ENCODE peak calls at places on chromosomes 5 and 9, in five cellular contexts. L, W, G, M and N are unnamed samples.

GRCh38 chr5:143938230-143938629 is 126.3 kb downstream of the HMHB1 start:
- DNase-seq in L (no peak), W (no peak), G (no peak), M (no peak), N (no peak)

GRCh38 chr5:14064841-14065240 is 78.3 kb upstream of the TRIO start:
- DNase-seq in L (no peak), G (no peak), M (no peak), W (no peak), N (no peak)

GRCh38 chr5:151721812-151722391 is 35.2 kb upstream of the SPARC start:
- DNase-seq in G (no peak), W (no peak), L (no peak), M (no peak), N (no peak)

GRCh38 chr5:73280821-73281746 is 108.1 kb downstream of the TMEM174 start:
- DNase-seq in M (no peak), W (no peak), G (no peak), L (peak; percentile 18), N (no peak)

GRCh38 chr5:173094012-173094661 is 38.0 kb downstream of the CREBRF start:
- DNase-seq in W (no peak), M (peak; percentile 9), G (no peak), L (no peak), N (no peak)

GRCh38 chr5:168987540-168988300 is 313.2 kb downstream of the SLIT3 start:
- DNase-seq in L (peak; percentile 32), M (peak; percentile 81), W (peak; percentile 31), G (peak; percentile 72), N (peak; percentile 90)

GRCh38 chr9:84485539-84485938 is 145.0 kb upstream of the SLC28A3 start:
- DNase-seq in L (no peak), W (no peak), G (no peak), M (no peak), N (no peak)

GRCh38 chr5:172178301-172179031 is 9.6 kb downstream of the STK10 start:
- DNase-seq in L (no peak), G (no peak), M (no peak), W (no peak), N (no peak)

GRCh38 chr9:70392189-70392588 is 22.3 kb downstream of the KLF9 start:
- DNase-seq in G (no peak), M (no peak), L (no peak), W (no peak), N (no peak)

GRCh38 chr5:127400946-127401670 is 110.5 kb downstream of the MEGF10 start:
- DNase-seq in M (no peak), G (no peak), W (no peak), L (no peak), N (no peak)

GRCh38 chr9:121372563-121373400 is 2.7 kb upstream of the STOM start:
- DNase-seq in L (no peak), W (no peak), G (no peak), M (peak; percentile 66), N (no peak)

GRCh38 chr9:71683598-71684235 is 84.6 kb downstream of the CEMIP2 start:
- DNase-seq in M (no peak), W (no peak), L (peak; percentile 36), G (peak; percentile 72), N (peak; percentile 66)

GRCh38 chr9:126329476-126330275 is 3.0 kb downstream of the MVB12B start:
- DNase-seq in L (no peak), G (no peak), W (no peak), M (no peak), N (no peak)

GRCh38 chr9:37370968-37371563 is 51.4 kb upstream of the GRHPR start:
- DNase-seq in W (no peak), M (no peak), L (no peak), G (no peak), N (no peak)

GRCh38 chr9:111969622-111970021 is 73.0 kb downstream of the UGCG start:
- DNase-seq in W (no peak), M (no peak), L (no peak), G (peak; percentile 63), N (no peak)

GRCh38 chr5:132747693-132748440 is 641 bp downstream of the CCNI2 start:
- DNase-seq in M (no peak), G (peak; percentile 28), W (no peak), L (no peak), N (peak; percentile 63)

GRCh38 chr9:104833701-104834100 is 69.8 kb downstream of the NIPSNAP3B start:
- DNase-seq in W (no peak), L (no peak), G (no peak), M (no peak), N (no peak)

GRCh38 chr9:104276709-104277245 is 182.7 kb downstream of the SMC2 start:
- DNase-seq in G (no peak), M (no peak), W (no peak), L (no peak), N (no peak)

GRCh38 chr9:137919649-137920101 is 42.1 kb downstream of the CACNA1B start:
- DNase-seq in L (no peak), M (no peak), G (peak; percentile 21), W (no peak), N (no peak)

GRCh38 chr5:35924950-35925722 is 13.3 kb downstream of the CAPSL start:
- DNase-seq in L (peak; percentile 21), M (peak; percentile 59), W (peak; percentile 45), G (peak; percentile 78), N (peak; percentile 87)

GRCh38 chr5:77367733-77368132 is 124.4 kb downstream of the WDR41 start:
- DNase-seq in M (no peak), G (peak; percentile 23), L (peak; percentile 13), W (no peak), N (no peak)

GRCh38 chr5:56064984-56065383 is 70.2 kb upstream of the IL6ST start:
- DNase-seq in G (no peak), M (no peak), L (no peak), W (no peak), N (no peak)

GRCh38 chr9:36112516-36112915 is 24.0 kb upstream of the GLIPR2 start:
- DNase-seq in L (no peak), G (peak; percentile 18), M (no peak), W (no peak), N (no peak)

DNA sequence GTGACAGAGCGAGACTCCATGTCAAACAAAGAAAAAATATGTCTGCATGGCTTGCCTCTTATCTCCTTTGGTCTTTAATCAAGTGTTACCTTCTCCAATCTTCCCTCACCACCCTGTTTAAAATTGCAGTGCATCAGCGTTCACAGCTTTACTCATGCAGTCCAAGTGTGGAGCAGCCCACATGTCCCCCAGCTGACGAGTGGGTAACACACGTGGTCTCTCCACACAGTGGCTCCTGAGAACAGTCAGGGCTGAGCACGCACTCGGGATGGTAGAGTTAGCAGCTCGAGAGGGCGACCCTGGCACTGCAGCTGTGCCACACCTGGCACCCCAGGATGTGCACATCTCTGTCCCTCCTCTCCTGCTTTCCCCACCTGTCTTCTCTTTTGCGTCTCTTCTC is 25.9 kb upstream of the CFAP157 start:
- DNase-seq in W (no peak), M (no peak), G (no peak), L (no peak), N (no peak)
- H3K4me1 ChIP-seq in W (no peaks in the 10 kb centered on the region), M (no peaks in the 10 kb centered on the region), G (no peaks in the 10 kb centered on the region), L (peaks cover 9% of the 10 kb centered on the region), N (no peaks in the 10 kb centered on the region)

DNA sequence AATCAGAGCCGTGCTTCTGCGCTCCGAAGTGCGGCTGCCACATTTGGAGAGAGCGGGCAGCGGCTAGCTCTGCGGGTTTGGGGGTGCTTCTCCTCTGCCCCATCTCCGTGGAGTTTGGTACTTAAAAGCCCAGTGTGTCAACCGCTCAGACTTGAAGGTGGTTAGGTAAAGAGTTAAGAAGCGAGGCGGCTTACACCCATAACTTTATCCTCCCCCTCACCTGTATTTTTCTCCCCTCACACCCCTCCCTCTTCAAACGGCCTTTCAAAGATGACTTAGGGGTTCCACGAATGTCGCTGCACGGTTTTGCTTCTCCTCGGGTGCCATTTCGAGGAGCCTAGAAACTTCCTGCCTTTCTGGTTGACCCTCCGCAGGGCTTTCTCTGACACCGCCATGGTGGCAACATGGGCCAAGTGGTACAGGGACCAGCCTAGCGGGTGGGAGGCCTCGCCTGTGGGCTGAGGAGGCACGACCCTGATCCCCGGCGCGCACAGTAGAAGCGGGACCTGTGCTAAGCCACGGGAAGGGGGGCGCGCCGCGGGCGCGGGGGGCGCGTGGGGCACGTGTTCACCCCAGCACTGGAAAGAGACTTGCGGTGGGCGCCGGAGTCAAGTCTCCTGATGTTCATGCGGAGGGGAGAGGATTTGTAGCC is 31.8 kb upstream of the NFIB start:
- DNase-seq in M (no peak), L (no peak), G (no peak), W (no peak), N (peak; percentile 65)
- H3K4me1 ChIP-seq in M (no peaks in the 10 kb centered on the region), L (no peaks in the 10 kb centered on the region), G (peaks cover 2% of the 10 kb centered on the region), W (peaks cover 5% of the 10 kb centered on the region), N (peaks cover 68% of the 10 kb centered on the region)

DNA sequence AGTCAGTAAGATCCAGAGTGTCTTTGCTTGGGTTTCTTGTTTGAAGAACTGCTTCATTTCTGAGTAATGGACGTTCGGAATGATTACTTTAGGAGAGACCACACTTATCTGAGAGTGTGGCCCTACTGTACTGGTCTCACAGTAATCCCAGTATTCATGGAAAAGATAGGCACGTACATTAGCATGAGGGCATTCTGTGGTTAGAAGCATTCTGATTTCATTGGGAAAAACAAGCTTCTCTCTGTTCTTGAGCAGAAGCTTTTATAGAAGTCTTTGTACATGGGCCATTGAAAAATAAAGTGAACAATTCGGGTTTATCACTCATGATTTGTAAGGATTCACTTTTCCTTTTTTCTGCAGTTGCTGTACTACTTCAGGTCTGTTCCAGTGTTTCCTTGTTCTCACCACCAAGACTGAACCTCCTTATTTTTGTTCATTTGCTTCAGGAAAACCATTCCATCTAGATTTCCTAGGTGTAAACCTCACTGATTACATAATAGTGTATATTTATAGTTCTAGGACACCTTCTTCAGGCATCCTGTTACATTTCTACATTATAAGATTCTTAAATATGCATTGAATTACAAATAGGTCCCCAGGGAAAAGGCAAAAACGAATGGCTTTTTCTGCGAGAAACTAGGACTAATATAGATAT is 10.1 kb downstream of the TGFBR1 start:
- DNase-seq in M (no peak), G (no peak), L (no peak), W (no peak), N (no peak)
- H3K4me1 ChIP-seq in M (no peaks in the 10 kb centered on the region), G (no peaks in the 10 kb centered on the region), L (no peaks in the 10 kb centered on the region), W (peaks cover 2% of the 10 kb centered on the region), N (peaks cover 62% of the 10 kb centered on the region)

DNA sequence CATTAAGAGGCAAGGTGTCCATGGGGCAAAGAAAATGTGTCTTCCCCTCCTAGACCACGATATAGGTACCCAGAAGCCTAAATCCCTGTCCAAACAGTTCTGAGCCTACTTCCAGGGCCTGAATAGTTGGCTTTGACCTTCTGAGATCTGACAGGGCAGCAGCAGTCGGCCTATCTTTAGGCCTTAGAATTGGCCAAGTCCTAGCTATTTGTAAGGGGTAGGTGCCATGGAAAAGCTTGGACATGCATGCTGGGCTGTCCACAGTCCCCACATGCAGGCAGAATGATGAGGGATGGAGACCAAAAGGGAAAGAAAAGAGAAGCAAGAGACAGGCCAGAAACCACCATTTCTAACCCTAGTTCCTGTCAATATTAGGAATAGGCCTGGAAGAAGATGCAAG is 346.1 kb downstream of the ANXA1 start:
- DNase-seq in L (no peak), G (no peak), W (no peak), M (no peak), N (no peak)
- H3K4me1 ChIP-seq in L (no peaks in the 10 kb centered on the region), G (no peaks in the 10 kb centered on the region), W (no peaks in the 10 kb centered on the region), M (no peaks in the 10 kb centered on the region), N (no peaks in the 10 kb centered on the region)

GRCh38 chr5:33832414-33832813 is 59.4 kb downstream of the ADAMTS12 start:
- DNase-seq in M (no peak), G (no peak), L (no peak), W (no peak), N (no peak)
- H3K4me1 ChIP-seq in M (peaks cover 5% of the 10 kb centered on the region), G (no peaks in the 10 kb centered on the region), L (no peaks in the 10 kb centered on the region), W (peaks cover 5% of the 10 kb centered on the region), N (peaks cover 19% of the 10 kb centered on the region)

GRCh38 chr5:113273949-113274348 is 160.8 kb downstream of the TSSK1B start:
- DNase-seq in M (no peak), G (no peak), L (no peak), W (no peak), N (no peak)
- H3K4me1 ChIP-seq in M (no peaks in the 10 kb centered on the region), G (peaks cover 32% of the 10 kb centered on the region), L (peaks cover under 1% of the 10 kb centered on the region), W (peaks cover 7% of the 10 kb centered on the region), N (peaks cover 71% of the 10 kb centered on the region)